ENCODE peak calls at places on chromosomes 3 and 15, in five cellular contexts. L, G, M, Y and V are unnamed samples.

GRCh38 chr3:183306798-183307671 is 54.0 kb downstream of the B3GNT5 start:
- DNase-seq in L (no peak), G (no peak), M (peak), Y (no peak), V (peak)

GRCh38 chr3:120160050-120160449 is 65.8 kb upstream of the GSK3B start:
- DNase-seq in L (no peak), G (no peak), M (peak), Y (no peak), V (no peak)

GRCh38 chr3:8593022-8593817 is 51.4 kb downstream of the SSUH2 start:
- DNase-seq in L (no peak), G (no peak), M (no peak), Y (no peak), V (no peak)

GRCh38 chr3:129323651-129324294 is 45.1 kb downstream of the HMCES start:
- DNase-seq in L (no peak), G (no peak), M (no peak), Y (no peak), V (no peak)

GRCh38 chr3:191958980-191959671 is 498.2 kb downstream of the PYDC2 start:
- DNase-seq in L (no peak), G (no peak), M (no peak), Y (no peak), V (no peak)

GRCh38 chr3:187996609-187997008 is 157.3 kb upstream of the LPP start:
- DNase-seq in L (no peak), G (no peak), M (no peak), Y (no peak), V (no peak)

GRCh38 chr15:57340673-57341259 is 35.5 kb upstream of the CGNL1 start:
- DNase-seq in L (no peak), G (no peak), M (peak), Y (peak), V (no peak)

GRCh38 chr15:89400121-89400996 is 65.7 kb upstream of the POLG start:
- DNase-seq in L (no peak), G (peak), M (no peak), Y (no peak), V (no peak)

GRCh38 chr3:20023663-20024417 is 11.8 kb upstream of the PP2D1 start:
- DNase-seq in L (no peak), G (no peak), M (no peak), Y (no peak), V (no peak)

GRCh38 chr3:171258316-171258715 is 201.9 kb downstream of the TNIK start:
- DNase-seq in L (no peak), G (no peak), M (peak), Y (no peak), V (no peak)

GRCh38 chr3:30098206-30098605 is 508.2 kb upstream of the TGFBR2 start:
- DNase-seq in L (no peak), G (no peak), M (peak), Y (no peak), V (no peak)

GRCh38 chr3:191987951-191988350 is 527.0 kb downstream of the PYDC2 start:
- DNase-seq in L (no peak), G (no peak), M (no peak), Y (no peak), V (no peak)

GRCh38 chr15:39362832-39363561 is 217.9 kb upstream of the THBS1 start:
- DNase-seq in L (no peak), G (no peak), M (no peak), Y (no peak), V (no peak)

GRCh38 chr15:98889930-98890695 is 117.5 kb downstream of the PGPEP1L start:
- DNase-seq in L (no peak), G (no peak), M (peak), Y (no peak), V (no peak)

GRCh38 chr15:67164811-67165652 is 89.4 kb downstream of the AAGAB start:
- DNase-seq in L (no peak), G (no peak), M (no peak), Y (no peak), V (no peak)

GRCh38 chr3:111971533-111971932 is 7.3 kb upstream of the ABHD10 start:
- DNase-seq in L (no peak), G (no peak), M (no peak), Y (no peak), V (no peak)

GRCh38 chr3:192564611-192565010 is 162.7 kb downstream of the FGF12 start:
- DNase-seq in L (no peak), G (no peak), M (no peak), Y (no peak), V (no peak)

GRCh38 chr3:12815719-12816118 is 19.2 kb downstream of the CAND2 start:
- DNase-seq in L (no peak), G (no peak), M (no peak), Y (no peak), V (no peak)
- TF ChIP-seq CTCF in L (no peak), G (no peak), M (no peak), Y (no peak), V (no peak)

GRCh38 chr3:149958171-149958796 is 12.4 kb downstream of the PFN2 start:
- DNase-seq in L (no peak), G (no peak), M (peak), Y (no peak), V (no peak)
- TF ChIP-seq CTCF in L (no peak), G (no peak), M (no peak), Y (no peak), V (no peak)

GRCh38 chr3:46682156-46682555 is 11.3 kb downstream of the ALS2CL start:
- DNase-seq in L (no peak), G (no peak), M (no peak), Y (no peak), V (no peak)

GRCh38 chr3:46679681-46680080 is 13.8 kb downstream of the ALS2CL start:
- DNase-seq in L (no peak), G (no peak), M (no peak), Y (no peak), V (no peak)

GRCh38 chr3:46681387-46681786 is 12.1 kb downstream of the ALS2CL start:
- DNase-seq in L (no peak), G (no peak), M (no peak), Y (no peak), V (no peak)

GRCh38 chr3:46678280-46678679 is 15.2 kb downstream of the ALS2CL start:
- DNase-seq in L (no peak), G (no peak), M (no peak), Y (no peak), V (no peak)

DNA sequence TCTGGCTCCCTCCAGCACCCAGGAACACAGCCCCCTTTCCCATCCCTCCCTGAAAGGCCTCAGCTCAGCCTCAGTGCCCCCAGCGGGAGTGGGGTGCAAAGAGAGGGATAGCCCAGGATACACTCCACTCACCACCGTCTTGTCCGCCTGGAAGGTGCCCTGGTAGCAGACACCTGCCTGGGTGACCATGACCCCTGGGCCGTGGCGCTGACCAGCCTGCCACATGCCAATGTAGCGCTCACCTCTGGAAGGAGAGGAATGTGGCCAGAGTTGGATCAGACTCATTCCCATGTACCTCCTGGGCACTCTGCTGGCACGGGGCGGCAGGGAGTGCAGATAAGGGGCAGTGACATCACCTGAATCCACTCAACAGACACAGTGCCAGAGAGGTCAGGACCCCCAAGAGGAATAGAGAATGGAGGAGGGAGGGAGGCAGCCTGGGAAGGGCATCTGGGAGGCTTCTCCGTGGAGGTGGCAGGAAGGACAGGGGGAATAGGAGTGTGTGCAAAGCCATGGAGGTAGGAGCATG is 13.1 kb downstream of the ALS2CL start:
- DNase-seq in L (no peak), G (no peak), M (no peak), Y (no peak), V (no peak)
- TF ChIP-seq CTCF in L (no peak), G (no peak), M (no peak), Y (no peak), V (no peak)

DNA sequence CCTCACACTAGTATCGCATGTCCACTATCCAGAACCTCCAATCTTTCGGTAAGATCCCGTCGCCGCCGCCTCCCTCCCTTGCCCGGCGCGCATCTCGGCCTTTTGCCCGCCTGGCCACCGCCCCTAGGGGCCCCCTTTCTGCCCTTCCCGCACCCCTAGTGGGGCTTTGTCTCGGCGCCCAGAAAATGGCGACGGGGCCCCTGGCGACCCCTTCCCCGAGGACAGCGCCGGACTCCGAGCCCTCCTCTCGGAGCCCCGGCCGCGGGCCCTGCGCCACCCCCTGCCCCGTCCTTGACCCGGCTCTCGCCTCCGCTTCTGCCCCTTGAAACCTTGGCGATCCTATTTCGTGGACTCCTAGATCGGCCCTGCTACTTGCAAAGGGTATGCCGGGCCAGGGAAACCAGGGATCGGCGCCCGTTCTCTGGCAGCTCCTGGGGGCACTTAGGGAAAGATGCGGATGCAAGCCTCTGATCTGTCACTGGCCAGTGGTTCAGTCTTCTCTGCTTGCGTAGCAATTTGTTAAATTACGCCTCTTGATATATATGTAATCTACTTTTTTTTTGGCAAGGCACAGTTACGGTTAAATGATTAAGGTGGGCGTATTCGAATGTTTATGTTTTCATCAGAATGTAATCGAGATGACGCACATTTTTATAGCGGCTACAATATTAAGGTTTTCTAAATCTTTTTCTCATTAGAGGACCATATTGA is 573 bp downstream of the EIF1B start:
- DNase-seq in L (peak), G (peak), M (peak), Y (peak), V (no peak)
- TF ChIP-seq CTCF in L (no peak), G (no peak), M (no peak), Y (no peak), V (no peak)

GRCh38 chr3:158072790-158073189 is 33.4 kb downstream of the SHOX2 start:
- DNase-seq in L (no peak), G (no peak), M (no peak), Y (no peak), V (no peak)

GRCh38 chr3:158079599-158079998 is 26.6 kb downstream of the SHOX2 start:
- DNase-seq in L (no peak), G (no peak), M (no peak), Y (no peak), V (no peak)

GRCh38 chr3:158074591-158074990 is 31.6 kb downstream of the SHOX2 start:
- DNase-seq in L (no peak), G (no peak), M (no peak), Y (no peak), V (no peak)
- TF ChIP-seq CTCF in L (no peak), G (no peak), M (no peak), Y (no peak), V (no peak)

GRCh38 chr15:75809986-75810750 is 33.1 kb upstream of the UBE2Q2 start:
- DNase-seq in L (no peak), G (no peak), M (peak), Y (no peak), V (no peak)
- TF ChIP-seq CTCF in L (no peak), G (no peak), M (peak), Y (peak), V (no peak)

GRCh38 chr3:131048030-131048429 is 21.4 kb downstream of the NEK11 start:
- DNase-seq in L (no peak), G (no peak), M (no peak), Y (no peak), V (no peak)

GRCh38 chr3:131047582-131047981 is 20.9 kb downstream of the NEK11 start:
- DNase-seq in L (no peak), G (no peak), M (no peak), Y (no peak), V (no peak)

GRCh38 chr3:131053021-131053420 is 26.3 kb downstream of the NEK11 start:
- DNase-seq in L (no peak), G (no peak), M (peak), Y (no peak), V (no peak)
- TF ChIP-seq CTCF in L (no peak), G (no peak), M (no peak), Y (no peak), V (no peak)

DNA sequence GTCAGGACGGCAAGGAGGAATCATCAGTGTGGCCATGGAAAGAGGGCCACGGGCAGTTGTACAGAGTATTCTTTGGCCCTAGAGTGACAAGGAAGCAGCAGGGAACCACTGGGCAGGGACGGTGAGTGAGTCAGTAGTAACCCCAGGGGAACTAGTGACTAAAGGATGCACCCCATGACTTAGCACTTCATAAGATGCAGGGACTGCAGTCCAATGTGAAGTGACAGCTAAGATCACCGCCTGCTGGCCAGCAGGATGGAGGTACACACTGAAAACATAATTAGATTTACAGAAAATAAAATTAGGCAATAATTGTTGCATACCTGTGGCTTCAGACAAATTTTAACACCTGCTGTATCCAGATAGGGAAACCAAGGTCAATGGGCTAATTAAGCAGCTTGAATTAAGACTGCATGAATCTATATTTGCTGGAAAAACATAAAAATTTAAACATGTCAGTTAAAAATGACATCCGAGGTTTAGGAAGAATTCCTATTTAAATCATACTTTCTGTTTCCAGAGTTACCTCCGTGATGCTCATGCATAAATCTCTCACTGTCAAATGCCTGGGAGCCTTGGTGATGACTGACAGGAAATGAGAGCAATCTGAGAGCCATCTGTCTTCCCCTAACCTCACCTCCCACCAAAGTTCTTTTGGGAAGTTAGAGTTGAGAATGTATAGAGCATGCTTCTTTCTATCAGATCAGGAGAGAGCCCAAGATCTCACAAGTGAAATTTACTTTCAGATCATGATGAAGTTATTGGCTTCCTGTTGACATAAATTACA is 56.5 kb downstream of the DCLK3 start:
- DNase-seq in L (no peak), G (no peak), M (peak), Y (no peak), V (no peak)
- TF ChIP-seq CTCF in L (no peak), G (no peak), M (peak), Y (peak), V (no peak)